ENCODE peak calls at places on chromosomes 3 and 15, in four cellular contexts. Z, E, S and D are unnamed samples.

GRCh38 chr3:176351408-176351807 is 845.9 kb downstream of the TBL1XR1 start:
- DNase-seq in E (no peak), S (no peak), Z (no peak), D (no peak)

GRCh38 chr3:71926242-71926560 is 141.3 kb upstream of the PROK2 start:
- DNase-seq in S (no peak), E (peak; percentile 55), Z (peak; percentile 35), D (no peak)

GRCh38 chr3:53082736-53083135 is 36.9 kb upstream of the SFMBT1 start:
- DNase-seq in E (no peak), S (peak; percentile 42), Z (no peak), D (no peak)

GRCh38 chr3:152719264-152719663 is 115.7 kb upstream of the P2RY1 start:
- DNase-seq in Z (no peak), E (peak; percentile 60), S (no peak), D (no peak)

GRCh38 chr3:49406571-49407565 is 4.9 kb downstream of the RHOA start:
- DNase-seq in S (no peak), Z (no peak), E (no peak), D (no peak)

GRCh38 chr3:111853071-111853470 is 6.0 kb upstream of the PHLDB2 start:
- DNase-seq in Z (no peak), E (no peak), S (no peak), D (no peak)

GRCh38 chr15:90362936-90363212 is 10.8 kb downstream of the ZNF774 start:
- DNase-seq in S (no peak), E (peak; percentile 57), Z (no peak), D (no peak)

GRCh38 chr15:38895326-38896282 is 331.0 kb upstream of the RASGRP1 start:
- DNase-seq in S (no peak), E (no peak), Z (no peak), D (no peak)

GRCh38 chr15:70758790-70759462 is 4.4 kb downstream of the UACA start:
- DNase-seq in S (no peak), E (no peak), Z (no peak), D (no peak)

GRCh38 chr15:95174281-95174680 is 942.9 kb downstream of the MCTP2 start:
- DNase-seq in S (no peak), E (no peak), Z (no peak), D (no peak)

GRCh38 chr3:193762657-193763056 is 169.6 kb downstream of the OPA1 start:
- DNase-seq in E (no peak), Z (no peak), S (no peak), D (no peak)

GRCh38 chr15:78055923-78056713 is 21.4 kb downstream of the TBC1D2B start:
- DNase-seq in S (no peak), Z (no peak), E (peak; percentile 46), D (no peak)

GRCh38 chr15:79853492-79854328 is 43.1 kb downstream of the MTHFS start:
- DNase-seq in E (peak; percentile 72), S (no peak), Z (peak; percentile 58), D (peak; percentile 55)

DNA sequence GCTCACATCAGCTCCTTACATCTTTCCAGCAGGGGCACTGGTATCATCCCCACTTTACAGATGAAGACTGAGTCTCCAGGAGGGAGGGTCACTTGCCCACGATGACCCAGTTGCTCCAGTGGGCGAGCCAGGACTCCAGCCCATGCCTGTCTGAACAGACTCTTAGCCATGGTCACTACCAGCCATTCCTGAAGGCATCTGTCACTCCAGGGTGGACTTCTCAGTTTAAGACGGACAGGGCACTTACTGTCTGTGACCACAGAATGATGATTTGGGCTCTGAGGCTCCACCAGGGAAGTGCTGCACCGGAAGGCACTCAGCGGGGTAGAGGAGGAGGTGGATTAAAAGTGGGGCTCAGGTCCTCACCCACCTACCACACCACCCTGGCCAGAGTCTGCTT is 104.0 kb upstream of the SLC6A6 start:
- DNase-seq in E (no peak), Z (no peak), S (no peak), D (no peak)
- TF ChIP-seq CTCF in E (no peak), Z (no peak), S (no peak), D (no peak)

DNA sequence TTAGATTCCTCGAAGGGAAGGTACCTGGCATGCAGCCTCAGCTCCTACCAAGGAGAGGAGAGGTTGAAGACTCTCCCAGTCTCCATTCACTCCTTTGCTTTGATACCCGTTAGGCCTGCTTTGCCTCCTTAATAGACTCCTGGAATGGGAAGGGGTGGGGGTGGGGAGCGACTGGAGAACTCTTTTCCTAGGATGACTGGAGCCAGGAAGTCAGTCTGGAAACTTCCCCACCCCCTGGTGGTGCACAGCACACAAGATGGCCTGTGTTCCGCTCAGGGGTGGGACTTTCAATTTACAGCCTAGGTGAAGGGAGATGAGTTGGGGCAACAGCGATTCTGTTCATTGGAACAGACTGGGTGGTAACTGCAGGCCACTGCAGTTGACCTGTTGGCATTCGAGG is 21.4 kb upstream of the CELF6 start:
- DNase-seq in E (no peak), Z (no peak), S (no peak), D (no peak)
- TF ChIP-seq CTCF in E (no peak), Z (no peak), S (no peak), D (no peak)

DNA sequence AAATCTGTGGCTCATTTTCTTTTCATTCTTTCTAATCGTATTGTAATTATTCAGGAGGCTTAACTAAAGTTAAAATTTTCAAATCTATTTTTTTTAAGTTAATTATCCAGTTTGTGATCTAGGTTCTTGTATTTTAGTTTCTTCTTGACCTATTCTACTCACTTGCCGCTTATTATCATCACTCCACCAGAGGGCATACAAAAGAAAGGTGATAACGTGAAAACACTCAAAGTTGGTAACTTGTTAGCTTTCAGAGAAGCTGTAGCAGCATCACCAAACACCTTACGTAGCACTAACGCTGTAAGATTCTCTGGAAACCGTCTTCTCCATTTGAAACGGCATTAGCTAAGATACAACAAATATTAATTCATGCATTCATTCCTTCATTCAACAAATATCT is 4.8 kb downstream of the GNB4 start:
- DNase-seq in E (no peak), Z (no peak), S (no peak), D (no peak)
- TF ChIP-seq CTCF in E (peak; percentile 28), Z (no peak), S (no peak), D (peak; percentile 40)

GRCh38 chr15:99407716-99408115 is 156.4 kb downstream of the LRRC28 start:
- DNase-seq in E (no peak), Z (no peak), S (no peak), D (no peak)

GRCh38 chr15:99409560-99409959 is 156.2 kb upstream of the MEF2A start:
- DNase-seq in E (no peak), S (no peak), Z (peak; percentile 13), D (no peak)

GRCh38 chr15:99410477-99410876 is 155.3 kb upstream of the MEF2A start:
- DNase-seq in Z (peak; percentile 18), E (no peak), S (no peak), D (no peak)

GRCh38 chr15:99408236-99409096 is 157.2 kb downstream of the LRRC28 start:
- DNase-seq in S (no peak), Z (peak; percentile 5), E (no peak), D (no peak)

GRCh38 chr15:99409097-99409473 is 156.7 kb upstream of the MEF2A start:
- DNase-seq in E (peak; percentile 82), S (no peak), Z (peak; percentile 65), D (peak; percentile 80)
- TF ChIP-seq CTCF in E (peak; percentile 79), S (peak; percentile 45), Z (peak; percentile 36), D (peak; percentile 61)

DNA sequence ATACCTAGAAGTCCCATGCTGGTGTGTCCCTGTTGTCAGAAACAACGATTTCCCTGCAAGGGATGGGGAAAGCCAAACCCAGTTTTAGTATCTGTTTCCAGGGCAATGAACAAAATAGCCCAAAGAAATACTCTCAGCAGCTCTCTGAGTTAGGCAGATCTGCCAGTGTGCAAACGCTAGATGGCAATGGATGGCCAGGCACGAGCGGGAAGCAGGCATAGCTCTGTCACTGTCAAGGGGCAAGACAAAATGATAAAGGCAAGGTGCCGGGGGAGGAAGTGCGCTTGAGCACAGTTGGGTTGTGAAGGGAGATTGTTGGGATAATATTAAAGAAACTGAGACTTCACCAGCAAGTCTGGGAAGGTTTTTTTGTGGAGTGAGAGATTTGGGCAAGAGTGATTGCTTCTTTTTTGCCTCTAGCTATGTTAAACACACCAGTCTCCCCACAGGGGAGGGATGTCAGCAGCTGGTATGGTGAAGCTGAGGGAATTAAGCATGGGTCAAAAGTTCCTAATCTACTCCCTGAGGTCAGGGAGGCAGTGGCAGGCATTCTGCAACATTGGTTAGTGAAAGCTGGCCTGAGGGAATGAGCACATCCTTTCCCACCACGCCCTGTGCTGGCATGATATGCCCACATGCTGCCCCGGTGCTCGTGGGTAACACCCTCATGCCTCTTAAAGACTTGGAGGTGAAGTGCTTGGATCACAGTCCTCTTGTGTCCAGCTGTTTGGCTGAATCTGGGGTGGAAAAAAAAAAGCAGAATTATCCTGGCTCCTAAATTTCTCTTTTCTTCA is 117.6 kb downstream of the PDCD6IP start:
- DNase-seq in S (no peak), Z (peak; percentile 28), E (peak; percentile 13), D (no peak)
- TF ChIP-seq CTCF in S (no peak), Z (peak; percentile 35), E (no peak), D (no peak)

DNA sequence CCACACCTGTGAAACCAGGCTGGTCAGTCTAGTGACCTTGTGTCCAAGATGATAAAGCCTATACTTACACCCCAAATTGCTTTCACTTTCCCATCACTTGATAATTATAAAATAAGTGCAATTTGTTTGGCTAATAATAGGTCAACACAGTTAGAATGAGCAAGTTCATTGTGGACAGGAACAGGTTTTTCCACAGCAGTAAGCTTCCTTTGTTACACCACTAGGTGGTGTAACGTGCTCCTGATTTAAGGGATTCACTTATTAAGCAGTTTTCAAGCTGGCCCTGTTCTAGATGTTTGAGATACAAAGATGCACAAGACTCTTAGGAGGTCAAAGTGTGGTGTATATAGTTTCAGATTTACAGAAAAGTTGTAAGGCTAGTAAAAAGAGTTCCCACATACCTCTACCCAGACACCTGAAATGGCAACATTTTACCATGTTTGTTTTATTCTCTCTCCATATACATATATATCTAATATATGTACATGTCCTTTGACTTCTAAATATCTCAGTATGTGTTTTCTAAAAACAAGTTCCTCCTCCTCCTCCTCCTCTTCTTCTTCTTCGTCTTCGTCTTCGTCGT is 6.8 kb upstream of the MFSD1 start:
- DNase-seq in S (no peak), Z (no peak), E (peak; percentile 24), D (no peak)
- TF ChIP-seq CTCF in S (peak; percentile 32), Z (peak; percentile 56), E (peak; percentile 41), D (peak; percentile 83)